ENCODE peak calls at places on chromosomes 2 and 18, in four cellular contexts. J, F, G and M are unnamed samples.

GRCh38 chr2:25887624-25888242 is 9.4 kb upstream of the ASXL2 start:
- DNase-seq in J (no peak), F (no peak), G (peak; percentile 43), M (no peak)

GRCh38 chr2:54947121-54947520 is 103.1 kb downstream of the RTN4 start:
- DNase-seq in J (no peak), F (no peak), G (no peak), M (no peak)

GRCh38 chr18:365651-366050 is 97.8 kb upstream of the THOC1 start:
- DNase-seq in J (no peak), F (no peak), G (no peak), M (no peak)

GRCh38 chr2:215920244-215921100 is 92.9 kb downstream of the MREG start:
- DNase-seq in J (peak; percentile 64), F (peak; percentile 71), G (peak; percentile 81), M (peak; percentile 67)

GRCh38 chr2:88167740-88168139 is 2.4 kb upstream of the THNSL2 start:
- DNase-seq in J (no peak), F (no peak), G (no peak), M (no peak)

GRCh38 chr2:85710687-85711577 is 16.8 kb downstream of the GNLY start:
- DNase-seq in J (no peak), F (no peak), G (no peak), M (no peak)

GRCh38 chr18:4069183-4069582 is 385.9 kb downstream of the DLGAP1 start:
- DNase-seq in J (no peak), F (no peak), G (no peak), M (no peak)

GRCh38 chr2:240650254-240650965 is 25.1 kb downstream of the GPR35 start:
- DNase-seq in J (no peak), F (no peak), G (no peak), M (no peak)

GRCh38 chr18:35732652-35733051 is 151.1 kb downstream of the GALNT1 start:
- DNase-seq in J (no peak), F (no peak), G (no peak), M (no peak)

GRCh38 chr2:70143314-70144150 is 47.3 kb downstream of the C2orf42 start:
- DNase-seq in J (no peak), F (peak; percentile 83), G (peak; percentile 74), M (peak; percentile 70)

GRCh38 chr2:172181840-172182239 is 79.1 kb upstream of the DLX2 start:
- DNase-seq in J (peak; percentile 31), F (no peak), G (no peak), M (no peak)

GRCh38 chr2:159152119-159152778 is 134.3 kb downstream of the WDSUB1 start:
- DNase-seq in J (no peak), F (peak; percentile 66), G (no peak), M (no peak)

GRCh38 chr2:18439716-18440115 is 120.7 kb downstream of the RDH14 start:
- DNase-seq in J (no peak), F (no peak), G (no peak), M (no peak)

GRCh38 chr2:68727698-68728375 is 6.8 kb upstream of the ARHGAP25 start:
- DNase-seq in J (no peak), F (no peak), G (no peak), M (no peak)

GRCh38 chr2:201808070-201808469 is 1.7 kb downstream of the CDK15 start:
- DNase-seq in J (no peak), F (no peak), G (no peak), M (no peak)

GRCh38 chr2:208031608-208032019 is 6.3 kb upstream of the PLEKHM3 start:
- DNase-seq in J (no peak), F (no peak), G (peak; percentile 92), M (no peak)

GRCh38 chr18:13452448-13452811 is 233.9 kb downstream of the LDLRAD4 start:
- DNase-seq in J (no peak), F (no peak), G (no peak), M (no peak)

GRCh38 chr2:239152239-239152915 is 248.4 kb downstream of the HDAC4 start:
- DNase-seq in J (no peak), F (no peak), G (no peak), M (no peak)

GRCh38 chr2:106852103-106852502 is 33.9 kb downstream of the ST6GAL2 start:
- DNase-seq in J (peak; percentile 56), F (no peak), G (no peak), M (no peak)

GRCh38 chr2:116510117-116510671 is 1304.3 kb upstream of the DDX18 start:
- DNase-seq in J (no peak), F (peak; percentile 1), G (peak; percentile 14), M (peak; percentile 10)

GRCh38 chr2:172448544-172449267 is 21.3 kb downstream of the ITGA6 start:
- DNase-seq in J (no peak), F (no peak), G (no peak), M (no peak)

GRCh38 chr2:240358821-240359342 is 76.6 kb upstream of the GPC1 start:
- DNase-seq in J (peak; percentile 1), F (no peak), G (no peak), M (no peak)

GRCh38 chr2:177852389-177852788 is 220.2 kb downstream of the PDE11A start:
- DNase-seq in J (no peak), F (no peak), G (no peak), M (no peak)

GRCh38 chr2:7035884-7036283 is 118.7 kb downstream of the RNF144A start:
- DNase-seq in J (no peak), F (no peak), G (no peak), M (no peak)

GRCh38 chr2:73993799-73994543 is 9.3 kb downstream of the TET3 start:
- DNase-seq in J (no peak), F (no peak), G (no peak), M (no peak)

GRCh38 chr2:221144909-221145308 is 427.2 kb downstream of the EPHA4 start:
- DNase-seq in J (no peak), F (no peak), G (no peak), M (no peak)

GRCh38 chr2:51301376-51301775 is 269.4 kb upstream of the NRXN1 start:
- DNase-seq in J (no peak), F (no peak), G (no peak), M (no peak)

GRCh38 chr18:35355140-35355618 is 11.0 kb upstream of the ZNF24 start:
- DNase-seq in J (peak; percentile 65), F (peak; percentile 64), G (peak; percentile 85), M (peak; percentile 72)

GRCh38 chr2:127014630-127015029 is 92.3 kb downstream of the BIN1 start:
- DNase-seq in J (no peak), F (no peak), G (no peak), M (no peak)

GRCh38 chr18:21262244-21262643 is 20.2 kb downstream of the GREB1L start:
- DNase-seq in J (no peak), F (no peak), G (no peak), M (no peak)

GRCh38 chr18:21262979-21263378 is 20.9 kb downstream of the GREB1L start:
- DNase-seq in J (no peak), F (no peak), G (no peak), M (no peak)

GRCh38 chr18:21265971-21266673 is 24.1 kb downstream of the GREB1L start:
- DNase-seq in J (no peak), F (no peak), G (no peak), M (no peak)

GRCh38 chr18:21267370-21267769 is 25.3 kb downstream of the GREB1L start:
- DNase-seq in J (no peak), F (no peak), G (peak; percentile 73), M (no peak)

DNA sequence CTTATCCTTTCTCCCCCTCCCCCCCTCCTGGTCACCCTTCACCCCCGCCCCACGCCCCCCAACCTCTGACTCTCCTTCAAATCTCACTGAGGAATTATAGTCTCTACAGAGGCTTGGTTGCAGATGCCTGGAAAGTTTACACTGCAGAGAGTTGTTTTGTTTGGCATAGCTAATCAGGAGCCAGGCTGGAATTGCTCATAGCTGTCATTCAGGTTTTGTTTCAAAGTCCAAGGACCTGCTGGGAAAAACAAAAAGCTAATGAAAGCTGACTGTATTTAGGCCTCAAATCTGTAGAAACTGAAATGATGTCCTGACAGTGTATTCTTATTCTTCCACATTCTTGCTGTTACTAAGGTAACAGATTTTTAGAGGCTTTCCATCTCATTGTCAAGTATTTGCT is 22.6 kb downstream of the GREB1L start:
- DNase-seq in J (peak; percentile 18), F (no peak), G (peak; percentile 89), M (no peak)
- TF ChIP-seq FOXJ3 in J (no peak), F (no peak), G (no peak), M (no peak)

GRCh38 chr2:203623104-203623503 is 83.3 kb upstream of the CD28 start:
- DNase-seq in J (no peak), F (no peak), G (no peak), M (no peak)
- TF ChIP-seq FOXJ3 in J (no peak), F (no peak), G (no peak), M (no peak)

GRCh38 chr2:169609264-169609663 is 25.1 kb downstream of the PPIG start:
- DNase-seq in J (no peak), F (no peak), G (no peak), M (no peak)
- TF ChIP-seq FOXJ3 in J (no peak), F (no peak), G (no peak), M (no peak)

GRCh38 chr18:48816554-48816953 is 134.2 kb downstream of the SMAD7 start:
- DNase-seq in J (no peak), F (no peak), G (no peak), M (no peak)
- TF ChIP-seq FOXJ3 in J (no peak), F (no peak), G (no peak), M (no peak)